ENCODE peak calls at places on chromosome 3, in four cellular contexts. W is heart left ventricle, Q is stomach, B is HuH-7. A is an unnamed sample.

GRCh38 chr3:100316656-100317069 is 17.9 kb upstream of the NIT2 start:
- DNase-seq in W (no peak), B (peak; percentile 30), Q (no peak), A (no peak)

GRCh38 chr3:43185256-43185655 is 79.4 kb upstream of the POMGNT2 start:
- DNase-seq in B (no peak), Q (no peak), W (no peak), A (no peak)

GRCh38 chr3:127964053-127964452 is 49.0 kb downstream of the KBTBD12 start:
- DNase-seq in Q (no peak), W (no peak), B (no peak), A (no peak)

GRCh38 chr3:46931631-46932441 is 44.7 kb downstream of the CCDC12 start:
- DNase-seq in Q (peak; percentile 59), W (peak; percentile 67), B (no peak), A (no peak)

GRCh38 chr3:40116478-40117162 is 192.9 kb upstream of the EIF1B start:
- DNase-seq in B (no peak), Q (no peak), W (no peak), A (no peak)

GRCh38 chr3:183306798-183307671 is 54.0 kb downstream of the B3GNT5 start:
- DNase-seq in B (peak; percentile 32), W (peak; percentile 76), Q (peak; percentile 94), A (peak; percentile 34)

GRCh38 chr3:62554264-62554799 is 181.0 kb upstream of the FEZF2 start:
- DNase-seq in W (no peak), B (no peak), Q (no peak), A (no peak)

GRCh38 chr3:185363662-185364203 is 797 bp downstream of the MAP3K13 start:
- DNase-seq in W (no peak), Q (no peak), B (no peak), A (peak; percentile 14)

GRCh38 chr3:141266797-141267555 is 35.4 kb downstream of the PXYLP1 start:
- DNase-seq in Q (no peak), W (no peak), B (no peak), A (no peak)

A was measured in substantia nigra.